ENCODE peak calls at places on chromosomes 3 and 15, in ten cellular contexts. B is astrocyte, T is esophagus squamous epithelium, X is cardiac muscle cell, E is AG04450, I is nephron progenitor cell, S is lower leg skin, Z is AG09309, D is GM12865, C is OCI-LY7. A is an unnamed sample.

GRCh38 chr3:119912220-119912619 is 130.3 kb downstream of the NR1I2 start:
- DNase-seq in B (no peak), T (no peak), X (no peak), E (no peak), I (no peak), S (no peak), Z (no peak), D (no peak), C (no peak), A (no peak)

GRCh38 chr3:42032693-42033349 is 58.3 kb upstream of the TRAK1 start:
- DNase-seq in B (peak), T (no peak), X (no peak), E (peak), I (peak), S (peak), Z (peak), D (no peak), C (no peak), A (peak)

GRCh38 chr15:82183121-82184031 is 79.2 kb downstream of the EFL1 start:
- DNase-seq in B (peak), T (no peak), X (no peak), E (peak), I (no peak), S (no peak), Z (peak), D (no peak), C (no peak), A (peak)

GRCh38 chr3:105806361-105806760 is 62.5 kb downstream of the CBLB start:
- DNase-seq in B (peak), T (no peak), X (no peak), E (no peak), I (no peak), S (no peak), Z (no peak), D (peak), C (no peak), A (peak)

GRCh38 chr15:53288542-53288941 is 470.9 kb downstream of the WDR72 start:
- DNase-seq in B (no peak), T (no peak), X (no peak), E (no peak), I (no peak), S (no peak), Z (no peak), D (no peak), C (no peak), A (no peak)

GRCh38 chr15:96330064-96330449 is 443 bp upstream of the NR2F2 start:
- DNase-seq in B (peak), T (no peak), X (no peak), E (no peak), I (no peak), S (peak), Z (peak), D (no peak), C (no peak), A (peak)

GRCh38 chr3:45473841-45474240 is 85.5 kb downstream of the LARS2 start:
- DNase-seq in B (peak), T (no peak), X (no peak), E (no peak), I (no peak), S (no peak), Z (peak), D (peak), C (no peak), A (peak)

GRCh38 chr15:25268166-25268565 is 170.7 kb downstream of the UBE3A start:
- DNase-seq in B (no peak), T (no peak), X (no peak), E (no peak), I (no peak), S (no peak), Z (no peak), D (no peak), C (peak), A (no peak)

GRCh38 chr15:77033729-77034619 is 36.9 kb downstream of the TSPAN3 start:
- DNase-seq in B (no peak), T (no peak), X (no peak), E (no peak), I (no peak), S (peak), Z (no peak), D (no peak), C (no peak), A (no peak)

GRCh38 chr3:124845406-124845805 is 41.8 kb downstream of the ITGB5 start:
- DNase-seq in B (peak), T (no peak), X (no peak), E (no peak), I (no peak), S (peak), Z (peak), D (no peak), C (no peak), A (peak)

GRCh38 chr15:66065325-66065724 is 188.2 kb downstream of the MEGF11 start:
- DNase-seq in B (no peak), T (no peak), X (no peak), E (no peak), I (no peak), S (no peak), Z (no peak), D (no peak), C (no peak), A (no peak)

GRCh38 chr15:57060799-57061198 is 142.4 kb downstream of the TCF12 start:
- DNase-seq in B (peak), T (no peak), X (no peak), E (peak), I (no peak), S (no peak), Z (peak), D (no peak), C (no peak), A (peak)

GRCh38 chr3:178482981-178483380 is 53.3 kb upstream of the KCNMB2 start:
- DNase-seq in B (no peak), T (no peak), X (no peak), E (no peak), I (no peak), S (no peak), Z (no peak), D (no peak), C (no peak), A (no peak)

GRCh38 chr15:98671060-98672008 is 23.0 kb downstream of the IGF1R start:
- DNase-seq in B (peak), T (no peak), X (no peak), E (no peak), I (no peak), S (no peak), Z (no peak), D (no peak), C (no peak), A (peak)

GRCh38 chr15:22988811-22989210 is 8.6 kb upstream of the CYFIP1 start:
- DNase-seq in B (no peak), T (no peak), X (no peak), E (no peak), I (no peak), S (peak), Z (no peak), D (no peak), C (no peak), A (no peak)

GRCh38 chr15:25775317-25775912 is 87.7 kb downstream of the ATP10A start:
- DNase-seq in B (peak), T (no peak), X (no peak), E (no peak), I (no peak), S (peak), Z (no peak), D (peak), C (peak), A (peak)

GRCh38 chr15:83837946-83838571 is 184.1 kb downstream of the ADAMTSL3 start:
- DNase-seq in B (no peak), T (no peak), X (peak), E (no peak), I (peak), S (no peak), Z (no peak), D (peak), C (peak), A (no peak)

GRCh38 chr3:48410205-48411040 is 19.5 kb downstream of the PLXNB1 start:
- DNase-seq in B (no peak), T (no peak), X (no peak), E (no peak), I (no peak), S (peak), Z (no peak), D (no peak), C (no peak), A (no peak)

GRCh38 chr3:79367803-79368202 is 400.0 kb downstream of the ROBO1 start:
- DNase-seq in B (no peak), T (no peak), X (no peak), E (no peak), I (no peak), S (no peak), Z (no peak), D (no peak), C (no peak), A (no peak)

GRCh38 chr3:40827942-40828688 is 303.4 kb downstream of the ZNF621 start:
- DNase-seq in B (no peak), T (no peak), X (peak), E (no peak), I (no peak), S (peak), Z (no peak), D (no peak), C (no peak), A (no peak)

GRCh38 chr15:76071816-76072215 is 12.0 kb downstream of the TMEM266 start:
- DNase-seq in B (no peak), T (no peak), X (no peak), E (no peak), I (no peak), S (no peak), Z (no peak), D (no peak), C (no peak), A (no peak)

GRCh38 chr15:38072507-38073277 is 138.3 kb downstream of the TMCO5A start:
- DNase-seq in B (peak), T (no peak), X (peak), E (no peak), I (peak), S (peak), Z (no peak), D (peak), C (peak), A (peak)

GRCh38 chr3:184282941-184283340 is 7.1 kb downstream of the ECE2 start:
- DNase-seq in B (no peak), T (no peak), X (no peak), E (no peak), I (no peak), S (no peak), Z (no peak), D (no peak), C (no peak), A (no peak)

GRCh38 chr15:74233864-74234597 is 2.1 kb upstream of the CCDC33 start:
- DNase-seq in B (no peak), T (no peak), X (no peak), E (no peak), I (no peak), S (no peak), Z (no peak), D (no peak), C (no peak), A (no peak)

GRCh38 chr15:91634163-91634562 is 219.3 kb upstream of the SLCO3A1 start:
- DNase-seq in B (no peak), T (no peak), X (no peak), E (no peak), I (no peak), S (no peak), Z (no peak), D (no peak), C (no peak), A (no peak)

GRCh38 chr3:139533781-139534443 is 5.6 kb downstream of the RBP1 start:
- DNase-seq in B (peak), T (no peak), X (peak), E (peak), I (peak), S (no peak), Z (no peak), D (peak), C (no peak), A (no peak)

GRCh38 chr3:159852821-159853505 is 135.7 kb upstream of the IL12A start:
- DNase-seq in B (peak), T (no peak), X (peak), E (no peak), I (peak), S (no peak), Z (no peak), D (no peak), C (no peak), A (peak)

GRCh38 chr3:196619213-196619612 is 20.3 kb upstream of the NRROS start:
- DNase-seq in B (no peak), T (no peak), X (peak), E (no peak), I (no peak), S (no peak), Z (no peak), D (no peak), C (no peak), A (no peak)

GRCh38 chr3:169241928-169242751 is 421.4 kb downstream of the MECOM start:
- DNase-seq in B (peak), T (no peak), X (peak), E (no peak), I (peak), S (no peak), Z (no peak), D (no peak), C (no peak), A (peak)

GRCh38 chr15:31364301-31365031 is 37.8 kb downstream of the KLF13 start:
- DNase-seq in B (no peak), T (no peak), X (peak), E (no peak), I (no peak), S (peak), Z (no peak), D (no peak), C (peak), A (no peak)

GRCh38 chr3:145623349-145623748 is 537.6 kb downstream of the PLOD2 start:
- DNase-seq in B (no peak), T (no peak), X (no peak), E (no peak), I (no peak), S (no peak), Z (no peak), D (no peak), C (no peak), A (no peak)

GRCh38 chr15:74251187-74251811 is 15.2 kb downstream of the CCDC33 start:
- DNase-seq in B (no peak), T (no peak), X (no peak), E (no peak), I (no peak), S (no peak), Z (no peak), D (no peak), C (no peak), A (no peak)

GRCh38 chr3:123348471-123349200 is 100.3 kb downstream of the ADCY5 start:
- DNase-seq in B (no peak), T (no peak), X (no peak), E (no peak), I (no peak), S (no peak), Z (no peak), D (no peak), C (no peak), A (no peak)

GRCh38 chr15:50051811-50052419 is 67.1 kb downstream of the ATP8B4 start:
- DNase-seq in B (peak), T (no peak), X (peak), E (peak), I (peak), S (peak), Z (peak), D (peak), C (peak), A (peak)

GRCh38 chr3:126551839-126552687 is 6.7 kb downstream of the C3orf22 start:
- DNase-seq in B (no peak), T (no peak), X (no peak), E (no peak), I (no peak), S (peak), Z (no peak), D (no peak), C (no peak), A (no peak)

GRCh38 chr15:58551084-58551763 is 119.4 kb downstream of the LIPC start:
- DNase-seq in B (no peak), T (no peak), X (no peak), E (no peak), I (no peak), S (peak), Z (no peak), D (peak), C (peak), A (no peak)

GRCh38 chr3:106711650-106712049 is 665.6 kb upstream of the CCDC54 start:
- DNase-seq in B (peak), T (no peak), X (no peak), E (no peak), I (no peak), S (no peak), Z (peak), D (no peak), C (no peak), A (peak)

GRCh38 chr3:107124885-107125284 is 252.4 kb upstream of the CCDC54 start:
- DNase-seq in B (peak), T (no peak), X (no peak), E (peak), I (no peak), S (no peak), Z (peak), D (no peak), C (no peak), A (peak)

GRCh38 chr15:78671626-78672211 is 30.7 kb upstream of the CHRNB4 start:
- DNase-seq in B (no peak), T (no peak), X (no peak), E (no peak), I (no peak), S (no peak), Z (no peak), D (no peak), C (no peak), A (no peak)

GRCh38 chr3:194536883-194537637 is 50.3 kb upstream of the ATP13A3 start:
- DNase-seq in B (no peak), T (no peak), X (no peak), E (no peak), I (no peak), S (no peak), Z (no peak), D (no peak), C (no peak), A (peak)

DNA sequence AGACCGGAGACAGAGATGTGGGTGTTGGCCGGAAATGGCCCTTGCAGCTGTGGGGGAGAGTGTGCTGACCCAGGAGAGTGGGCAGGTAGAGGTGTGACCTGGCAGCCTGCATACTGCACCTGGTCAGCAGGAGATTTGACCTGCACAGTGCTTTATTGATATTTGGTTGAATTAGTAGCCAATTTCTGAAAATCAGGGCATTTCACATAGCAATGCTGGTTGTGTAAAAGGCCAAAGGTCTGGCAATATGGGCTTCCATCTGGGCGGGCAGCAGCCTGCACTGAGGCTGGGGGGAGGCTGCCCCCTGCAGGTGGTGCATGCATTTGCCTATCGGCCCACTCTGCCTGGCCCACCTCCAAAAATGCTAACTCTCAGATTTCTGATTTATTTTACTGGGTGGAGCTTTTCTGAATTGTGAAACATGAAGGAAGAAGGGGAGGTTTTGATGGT is 9.4 kb upstream of the MGLL start:
- DNase-seq in B (no peak), T (no peak), X (peak), E (no peak), I (peak), S (peak), Z (no peak), D (peak), C (peak), A (no peak)
- TF ChIP-seq CTCF in B (peak), T (peak), X (peak), E (peak), I (peak), S (no peak), Z (peak), D (peak), C (peak), A (peak)

GRCh38 chr15:89435346-89435745 is 61.0 kb downstream of the RHCG start:
- DNase-seq in B (no peak), T (no peak), X (no peak), E (no peak), I (no peak), S (no peak), Z (no peak), D (no peak), C (no peak), A (no peak)
- TF ChIP-seq CTCF in B (no peak), T (no peak), X (no peak), E (no peak), I (no peak), S (no peak), Z (no peak), D (no peak), C (no peak), A (no peak)

GRCh38 chr3:87307805-87308204 is 31.4 kb upstream of the POU1F1 start:
- DNase-seq in B (no peak), T (no peak), X (no peak), E (no peak), I (no peak), S (no peak), Z (no peak), D (no peak), C (no peak), A (no peak)
- TF ChIP-seq CTCF in B (peak), T (no peak), X (peak), E (peak), I (peak), S (no peak), Z (no peak), D (peak), C (peak), A (peak)

DNA sequence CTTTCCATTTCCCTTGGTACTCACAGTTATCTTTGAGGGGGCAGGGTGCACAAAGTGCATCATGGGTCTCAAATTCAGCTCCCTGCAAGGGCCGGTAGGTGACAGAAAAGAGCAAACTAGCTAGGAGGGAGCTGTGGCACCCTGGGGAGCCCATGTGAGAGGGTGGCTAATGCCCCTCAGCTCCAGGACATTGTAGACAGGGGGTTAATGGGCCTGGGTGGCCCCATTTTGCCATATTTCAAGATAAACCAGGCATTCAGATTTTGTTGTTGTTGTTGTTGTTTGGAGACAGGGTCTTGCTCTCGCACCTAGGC is 3.6 kb upstream of the SLC6A6 start:
- DNase-seq in B (no peak), T (no peak), X (no peak), E (no peak), I (no peak), S (no peak), Z (no peak), D (no peak), C (peak), A (no peak)
- TF ChIP-seq CTCF in B (no peak), T (no peak), X (no peak), E (no peak), I (no peak), S (no peak), Z (peak), D (peak), C (peak), A (no peak)

A was measured in HFFc6.